ENCODE peak calls at places on chromosomes 3 and 15, in eight cellular contexts. One of them, this sample, is unnamed.

GRCh38 chr3:152865675-152866074 is 30.7 kb downstream of the P2RY1 start:
- DNase-seq in GM19239: no peak
- DNase-seq in M059J: no peak
- DNase-seq in mesendoderm: no peak
- DNase-seq in cardiac muscle cell: no peak
- DNase-seq in activated T-cell treated with anti-CD3 and anti-CD28 coated beads, Interleukin-2, amount 50 U/mL, for 1 hour: no peak
- DNase-seq in amniotic stem cell: no peak
- DNase-seq in stimulated activated CD8-positive, alpha-beta memory T cell treated with anti-CD3 and anti-CD28 coated beads, Interleukin-15, amount 100 ng/mL, for 24 hours: no peak
- DNase-seq in this sample: no peak

GRCh38 chr3:191721983-191722382 is 261.0 kb downstream of the PYDC2 start:
- DNase-seq in GM19239: no peak
- DNase-seq in M059J: peak
- DNase-seq in mesendoderm: no peak
- DNase-seq in cardiac muscle cell: no peak
- DNase-seq in activated T-cell treated with anti-CD3 and anti-CD28 coated beads, Interleukin-2, amount 50 U/mL, for 1 hour: no peak
- DNase-seq in amniotic stem cell: no peak
- DNase-seq in stimulated activated CD8-positive, alpha-beta memory T cell treated with anti-CD3 and anti-CD28 coated beads, Interleukin-15, amount 100 ng/mL, for 24 hours: no peak
- DNase-seq in this sample: no peak

GRCh38 chr3:16484216-16484615 is 29.3 kb downstream of the RFTN1 start:
- DNase-seq in GM19239: no peak
- DNase-seq in M059J: peak
- DNase-seq in mesendoderm: no peak
- DNase-seq in cardiac muscle cell: peak
- DNase-seq in activated T-cell treated with anti-CD3 and anti-CD28 coated beads, Interleukin-2, amount 50 U/mL, for 1 hour: no peak
- DNase-seq in amniotic stem cell: peak
- DNase-seq in stimulated activated CD8-positive, alpha-beta memory T cell treated with anti-CD3 and anti-CD28 coated beads, Interleukin-15, amount 100 ng/mL, for 24 hours: no peak
- DNase-seq in this sample: peak

GRCh38 chr3:21839592-21839991 is 88.6 kb upstream of the ZNF385D start:
- DNase-seq in GM19239: no peak
- DNase-seq in M059J: peak
- DNase-seq in mesendoderm: peak
- DNase-seq in cardiac muscle cell: peak
- DNase-seq in activated T-cell treated with anti-CD3 and anti-CD28 coated beads, Interleukin-2, amount 50 U/mL, for 1 hour: no peak
- DNase-seq in amniotic stem cell: peak
- DNase-seq in stimulated activated CD8-positive, alpha-beta memory T cell treated with anti-CD3 and anti-CD28 coated beads, Interleukin-15, amount 100 ng/mL, for 24 hours: no peak
- DNase-seq in this sample: no peak

GRCh38 chr15:84992157-84992940 is 10.7 kb downstream of the PDE8A start:
- DNase-seq in GM19239: no peak
- DNase-seq in M059J: peak
- DNase-seq in mesendoderm: no peak
- DNase-seq in cardiac muscle cell: peak
- DNase-seq in activated T-cell treated with anti-CD3 and anti-CD28 coated beads, Interleukin-2, amount 50 U/mL, for 1 hour: no peak
- DNase-seq in amniotic stem cell: peak
- DNase-seq in stimulated activated CD8-positive, alpha-beta memory T cell treated with anti-CD3 and anti-CD28 coated beads, Interleukin-15, amount 100 ng/mL, for 24 hours: no peak
- DNase-seq in this sample: no peak

GRCh38 chr3:46423588-46423987 is 16.5 kb downstream of the CCRL2 start:
- DNase-seq in GM19239: no peak
- DNase-seq in M059J: peak
- DNase-seq in mesendoderm: no peak
- DNase-seq in cardiac muscle cell: no peak
- DNase-seq in activated T-cell treated with anti-CD3 and anti-CD28 coated beads, Interleukin-2, amount 50 U/mL, for 1 hour: no peak
- DNase-seq in amniotic stem cell: no peak
- DNase-seq in stimulated activated CD8-positive, alpha-beta memory T cell treated with anti-CD3 and anti-CD28 coated beads, Interleukin-15, amount 100 ng/mL, for 24 hours: no peak
- DNase-seq in this sample: no peak

GRCh38 chr3:179880868-179881267 is 155.9 kb downstream of the PEX5L start:
- DNase-seq in GM19239: no peak
- DNase-seq in M059J: no peak
- DNase-seq in mesendoderm: peak
- DNase-seq in cardiac muscle cell: no peak
- DNase-seq in activated T-cell treated with anti-CD3 and anti-CD28 coated beads, Interleukin-2, amount 50 U/mL, for 1 hour: no peak
- DNase-seq in amniotic stem cell: no peak
- DNase-seq in stimulated activated CD8-positive, alpha-beta memory T cell treated with anti-CD3 and anti-CD28 coated beads, Interleukin-15, amount 100 ng/mL, for 24 hours: no peak
- DNase-seq in this sample: no peak

GRCh38 chr3:46947981-46948791 is 28.4 kb downstream of the CCDC12 start:
- DNase-seq in GM19239: no peak
- DNase-seq in M059J: peak
- DNase-seq in mesendoderm: peak
- DNase-seq in cardiac muscle cell: peak
- DNase-seq in activated T-cell treated with anti-CD3 and anti-CD28 coated beads, Interleukin-2, amount 50 U/mL, for 1 hour: peak
- DNase-seq in amniotic stem cell: no peak
- DNase-seq in stimulated activated CD8-positive, alpha-beta memory T cell treated with anti-CD3 and anti-CD28 coated beads, Interleukin-15, amount 100 ng/mL, for 24 hours: no peak
- DNase-seq in this sample: no peak

GRCh38 chr3:16437640-16438039 is 75.9 kb downstream of the RFTN1 start:
- DNase-seq in GM19239: no peak
- DNase-seq in M059J: no peak
- DNase-seq in mesendoderm: no peak
- DNase-seq in cardiac muscle cell: no peak
- DNase-seq in activated T-cell treated with anti-CD3 and anti-CD28 coated beads, Interleukin-2, amount 50 U/mL, for 1 hour: no peak
- DNase-seq in amniotic stem cell: no peak
- DNase-seq in stimulated activated CD8-positive, alpha-beta memory T cell treated with anti-CD3 and anti-CD28 coated beads, Interleukin-15, amount 100 ng/mL, for 24 hours: no peak
- DNase-seq in this sample: no peak

GRCh38 chr3:10321630-10322354 is 880 bp upstream of the SEC13 start:
- DNase-seq in GM19239: no peak
- DNase-seq in M059J: no peak
- DNase-seq in mesendoderm: no peak
- DNase-seq in cardiac muscle cell: no peak
- DNase-seq in activated T-cell treated with anti-CD3 and anti-CD28 coated beads, Interleukin-2, amount 50 U/mL, for 1 hour: no peak
- DNase-seq in amniotic stem cell: no peak
- DNase-seq in stimulated activated CD8-positive, alpha-beta memory T cell treated with anti-CD3 and anti-CD28 coated beads, Interleukin-15, amount 100 ng/mL, for 24 hours: no peak
- DNase-seq in this sample: no peak

GRCh38 chr15:83970290-83970890 is 265.2 kb upstream of the GOLGA6L4 start:
- DNase-seq in GM19239: no peak
- DNase-seq in M059J: no peak
- DNase-seq in mesendoderm: no peak
- DNase-seq in cardiac muscle cell: peak
- DNase-seq in activated T-cell treated with anti-CD3 and anti-CD28 coated beads, Interleukin-2, amount 50 U/mL, for 1 hour: no peak
- DNase-seq in amniotic stem cell: no peak
- DNase-seq in stimulated activated CD8-positive, alpha-beta memory T cell treated with anti-CD3 and anti-CD28 coated beads, Interleukin-15, amount 100 ng/mL, for 24 hours: no peak
- DNase-seq in this sample: no peak

GRCh38 chr15:43511012-43511885 is 6.2 kb upstream of the MAP1A start:
- DNase-seq in GM19239: no peak
- DNase-seq in M059J: peak
- DNase-seq in mesendoderm: peak
- DNase-seq in cardiac muscle cell: no peak
- DNase-seq in activated T-cell treated with anti-CD3 and anti-CD28 coated beads, Interleukin-2, amount 50 U/mL, for 1 hour: peak
- DNase-seq in amniotic stem cell: no peak
- DNase-seq in stimulated activated CD8-positive, alpha-beta memory T cell treated with anti-CD3 and anti-CD28 coated beads, Interleukin-15, amount 100 ng/mL, for 24 hours: no peak
- DNase-seq in this sample: peak

GRCh38 chr3:148280623-148281242 is 417.0 kb upstream of the AGTR1 start:
- DNase-seq in GM19239: no peak
- DNase-seq in M059J: no peak
- DNase-seq in mesendoderm: no peak
- DNase-seq in cardiac muscle cell: no peak
- DNase-seq in activated T-cell treated with anti-CD3 and anti-CD28 coated beads, Interleukin-2, amount 50 U/mL, for 1 hour: no peak
- DNase-seq in amniotic stem cell: no peak
- DNase-seq in stimulated activated CD8-positive, alpha-beta memory T cell treated with anti-CD3 and anti-CD28 coated beads, Interleukin-15, amount 100 ng/mL, for 24 hours: no peak
- DNase-seq in this sample: no peak

GRCh38 chr3:46489875-46490274 is 7.9 kb upstream of the RTP3 start:
- DNase-seq in GM19239: no peak
- DNase-seq in M059J: peak
- DNase-seq in mesendoderm: no peak
- DNase-seq in cardiac muscle cell: peak
- DNase-seq in activated T-cell treated with anti-CD3 and anti-CD28 coated beads, Interleukin-2, amount 50 U/mL, for 1 hour: no peak
- DNase-seq in amniotic stem cell: peak
- DNase-seq in stimulated activated CD8-positive, alpha-beta memory T cell treated with anti-CD3 and anti-CD28 coated beads, Interleukin-15, amount 100 ng/mL, for 24 hours: no peak
- DNase-seq in this sample: peak

GRCh38 chr3:87207500-87207899 is 19.6 kb upstream of the CHMP2B start:
- DNase-seq in GM19239: no peak
- DNase-seq in M059J: peak
- DNase-seq in mesendoderm: no peak
- DNase-seq in cardiac muscle cell: no peak
- DNase-seq in activated T-cell treated with anti-CD3 and anti-CD28 coated beads, Interleukin-2, amount 50 U/mL, for 1 hour: no peak
- DNase-seq in amniotic stem cell: no peak
- DNase-seq in stimulated activated CD8-positive, alpha-beta memory T cell treated with anti-CD3 and anti-CD28 coated beads, Interleukin-15, amount 100 ng/mL, for 24 hours: no peak
- DNase-seq in this sample: no peak

GRCh38 chr3:112718967-112719366 is 78.0 kb upstream of the CCDC80 start:
- DNase-seq in GM19239: no peak
- DNase-seq in M059J: no peak
- DNase-seq in mesendoderm: no peak
- DNase-seq in cardiac muscle cell: no peak
- DNase-seq in activated T-cell treated with anti-CD3 and anti-CD28 coated beads, Interleukin-2, amount 50 U/mL, for 1 hour: no peak
- DNase-seq in amniotic stem cell: no peak
- DNase-seq in stimulated activated CD8-positive, alpha-beta memory T cell treated with anti-CD3 and anti-CD28 coated beads, Interleukin-15, amount 100 ng/mL, for 24 hours: no peak
- DNase-seq in this sample: no peak

GRCh38 chr15:47711654-47712053 is 5.7 kb upstream of the SEMA6D start:
- DNase-seq in GM19239: no peak
- DNase-seq in M059J: no peak
- DNase-seq in mesendoderm: peak
- DNase-seq in cardiac muscle cell: peak
- DNase-seq in activated T-cell treated with anti-CD3 and anti-CD28 coated beads, Interleukin-2, amount 50 U/mL, for 1 hour: no peak
- DNase-seq in amniotic stem cell: no peak
- DNase-seq in stimulated activated CD8-positive, alpha-beta memory T cell treated with anti-CD3 and anti-CD28 coated beads, Interleukin-15, amount 100 ng/mL, for 24 hours: no peak
- DNase-seq in this sample: peak

GRCh38 chr15:95556866-95557225 is 773.7 kb upstream of the NR2F2 start:
- DNase-seq in GM19239: no peak
- DNase-seq in M059J: peak
- DNase-seq in mesendoderm: peak
- DNase-seq in cardiac muscle cell: peak
- DNase-seq in activated T-cell treated with anti-CD3 and anti-CD28 coated beads, Interleukin-2, amount 50 U/mL, for 1 hour: no peak
- DNase-seq in amniotic stem cell: no peak
- DNase-seq in stimulated activated CD8-positive, alpha-beta memory T cell treated with anti-CD3 and anti-CD28 coated beads, Interleukin-15, amount 100 ng/mL, for 24 hours: no peak
- DNase-seq in this sample: peak

GRCh38 chr3:14573706-14574105 is 33.6 kb upstream of the GRIP2 start:
- DNase-seq in GM19239: no peak
- DNase-seq in M059J: no peak
- DNase-seq in mesendoderm: no peak
- DNase-seq in cardiac muscle cell: no peak
- DNase-seq in activated T-cell treated with anti-CD3 and anti-CD28 coated beads, Interleukin-2, amount 50 U/mL, for 1 hour: no peak
- DNase-seq in amniotic stem cell: no peak
- DNase-seq in stimulated activated CD8-positive, alpha-beta memory T cell treated with anti-CD3 and anti-CD28 coated beads, Interleukin-15, amount 100 ng/mL, for 24 hours: no peak
- DNase-seq in this sample: no peak

GRCh38 chr15:39573287-39573686 is 7.6 kb upstream of the THBS1 start:
- DNase-seq in GM19239: no peak
- DNase-seq in M059J: peak
- DNase-seq in mesendoderm: no peak
- DNase-seq in cardiac muscle cell: no peak
- DNase-seq in activated T-cell treated with anti-CD3 and anti-CD28 coated beads, Interleukin-2, amount 50 U/mL, for 1 hour: no peak
- DNase-seq in amniotic stem cell: no peak
- DNase-seq in stimulated activated CD8-positive, alpha-beta memory T cell treated with anti-CD3 and anti-CD28 coated beads, Interleukin-15, amount 100 ng/mL, for 24 hours: no peak
- DNase-seq in this sample: no peak

GRCh38 chr3:188437921-188438320 is 284.0 kb downstream of the LPP start:
- DNase-seq in GM19239: no peak
- DNase-seq in M059J: peak
- DNase-seq in mesendoderm: no peak
- DNase-seq in cardiac muscle cell: no peak
- DNase-seq in activated T-cell treated with anti-CD3 and anti-CD28 coated beads, Interleukin-2, amount 50 U/mL, for 1 hour: no peak
- DNase-seq in amniotic stem cell: no peak
- DNase-seq in stimulated activated CD8-positive, alpha-beta memory T cell treated with anti-CD3 and anti-CD28 coated beads, Interleukin-15, amount 100 ng/mL, for 24 hours: no peak
- DNase-seq in this sample: no peak